ENCODE peak calls at places on chromosomes 6 and 20, in ten cellular contexts. Y, O, V, N, G, E, P, U, J and B are unnamed samples. For H3K4me1 and H3K27me3, the result is how much of the 10 kb centered on the place peaks cover.

GRCh38 chr20:56924976-56925695 is 296.0 kb downstream of the TFAP2C start:
- DNase-seq in O (no peak), V (peak), N (no peak), P (no peak), G (no peak), E (no peak), J (no peak), U (no peak), Y (no peak), B (no peak)

GRCh38 chr20:47985092-47985850 is 200.0 kb upstream of the SULF2 start:
- DNase-seq in J (no peak), Y (no peak), U (no peak), O (peak), V (no peak), N (no peak), G (no peak), E (no peak), P (no peak), B (no peak)

GRCh38 chr6:130020106-130020851 is 1.9 kb downstream of the L3MBTL3 start:
- DNase-seq in V (peak), O (peak), N (peak), G (peak), E (peak), Y (peak), U (peak), P (peak), J (no peak), B (peak)

GRCh38 chr6:131156411-131156810 is 21.1 kb downstream of the AKAP7 start:
- DNase-seq in V (no peak), N (no peak), P (no peak), O (no peak), Y (no peak), J (no peak), G (no peak), E (no peak), U (no peak), B (no peak)

GRCh38 chr6:37625591-37626374 is 71.9 kb downstream of the MDGA1 start:
- DNase-seq in N (no peak), E (no peak), P (no peak), V (no peak), O (no peak), J (no peak), G (no peak), U (no peak), Y (no peak), B (no peak)

GRCh38 chr6:119814609-119815400 is 465.2 kb upstream of the MAN1A1 start:
- DNase-seq in J (no peak), P (no peak), O (no peak), G (no peak), N (no peak), Y (no peak), V (no peak), E (no peak), U (no peak), B (no peak)

GRCh38 chr6:2448826-2449571 is 203.6 kb upstream of the GMDS start:
- DNase-seq in O (peak), N (peak), P (no peak), G (no peak), Y (peak), U (no peak), J (peak), V (peak), E (no peak), B (peak)

GRCh38 chr6:21371676-21372161 is 221.8 kb upstream of the SOX4 start:
- DNase-seq in G (no peak), U (no peak), J (no peak), O (no peak), E (no peak), Y (no peak), P (no peak), V (no peak), N (no peak), B (peak)

GRCh38 chr20:16942702-16943101 is 194.5 kb downstream of the OTOR start:
- DNase-seq in E (no peak), Y (no peak), J (no peak), P (no peak), G (no peak), O (no peak), U (no peak), V (no peak), N (no peak), B (no peak)

GRCh38 chr20:36784900-36785299 is 11.3 kb upstream of the DSN1 start:
- DNase-seq in O (peak), E (no peak), N (peak), P (no peak), G (peak), V (no peak), U (no peak), Y (peak), J (no peak), B (no peak)

GRCh38 chr6:102407886-102408741 is 1014.6 kb downstream of the GRIK2 start:
- DNase-seq in O (no peak), J (no peak), V (no peak), Y (no peak), G (no peak), U (no peak), N (no peak), P (no peak), E (no peak), B (no peak)

GRCh38 chr6:141483561-141484061 is 649.1 kb upstream of the GJE1 start:
- DNase-seq in O (peak), J (peak), G (no peak), P (no peak), V (peak), Y (peak), U (no peak), E (peak), N (no peak), B (peak)

GRCh38 chr6:72748759-72749158 is 126.9 kb downstream of the KCNQ5 start:
- DNase-seq in E (no peak), P (no peak), J (no peak), G (no peak), N (no peak), V (no peak), U (no peak), O (no peak), Y (no peak), B (no peak)

GRCh38 chr20:59005523-59006166 is 1.4 kb downstream of the CTSZ start:
- DNase-seq in U (no peak), G (no peak), O (no peak), N (no peak), E (no peak), J (no peak), V (no peak), P (no peak), Y (no peak), B (no peak)

GRCh38 chr20:37385659-37386504 is 39.9 kb downstream of the SRC start:
- DNase-seq in V (no peak), J (no peak), P (no peak), N (no peak), G (peak), O (peak), U (no peak), E (no peak), Y (peak), B (no peak)

GRCh38 chr20:11350126-11351005 is 567.3 kb upstream of the BTBD3 start:
- DNase-seq in N (peak), O (no peak), Y (peak), P (no peak), J (no peak), E (no peak), G (peak), U (no peak), V (no peak), B (no peak)

GRCh38 chr6:129749749-129750120 is 39.8 kb upstream of the ARHGAP18 start:
- DNase-seq in G (no peak), V (no peak), U (no peak), N (peak), E (no peak), P (no peak), J (no peak), O (no peak), Y (no peak), B (peak)

GRCh38 chr6:147033267-147033666 is 170.9 kb upstream of the STXBP5 start:
- DNase-seq in P (no peak), V (no peak), Y (no peak), U (no peak), J (no peak), O (no peak), E (no peak), G (no peak), N (no peak), B (no peak)

GRCh38 chr6:52543262-52543661 is 33.6 kb downstream of the TRAM2 start:
- DNase-seq in E (no peak), Y (no peak), P (no peak), U (no peak), V (no peak), G (no peak), N (no peak), O (no peak), J (no peak), B (no peak)

GRCh38 chr6:137089305-137089704 is 44.5 kb upstream of the IL20RA start:
- DNase-seq in U (no peak), J (no peak), N (no peak), E (no peak), G (no peak), Y (no peak), P (no peak), V (peak), O (no peak), B (peak)

GRCh38 chr6:154738561-154738961 is 5.3 kb downstream of the SCAF8 start:
- DNase-seq in U (no peak), N (no peak), J (no peak), G (no peak), O (no peak), Y (no peak), P (no peak), E (no peak), V (no peak), B (no peak)

GRCh38 chr6:13924146-13924948 is 405 bp upstream of the RNF182 start:
- DNase-seq in J (no peak), V (no peak), G (peak), Y (no peak), E (peak), U (peak), N (no peak), P (peak), O (peak), B (no peak)

GRCh38 chr20:63693079-63693974 is 3.1 kb upstream of the TNFRSF6B start:
- DNase-seq in Y (no peak), G (no peak), N (no peak), O (peak), P (no peak), U (no peak), E (no peak), V (no peak), J (no peak), B (no peak)

GRCh38 chr20:11726021-11726420 is 191.7 kb upstream of the BTBD3 start:
- DNase-seq in U (no peak), J (no peak), G (no peak), O (no peak), V (no peak), P (no peak), N (no peak), E (no peak), Y (no peak), B (no peak)

DNA sequence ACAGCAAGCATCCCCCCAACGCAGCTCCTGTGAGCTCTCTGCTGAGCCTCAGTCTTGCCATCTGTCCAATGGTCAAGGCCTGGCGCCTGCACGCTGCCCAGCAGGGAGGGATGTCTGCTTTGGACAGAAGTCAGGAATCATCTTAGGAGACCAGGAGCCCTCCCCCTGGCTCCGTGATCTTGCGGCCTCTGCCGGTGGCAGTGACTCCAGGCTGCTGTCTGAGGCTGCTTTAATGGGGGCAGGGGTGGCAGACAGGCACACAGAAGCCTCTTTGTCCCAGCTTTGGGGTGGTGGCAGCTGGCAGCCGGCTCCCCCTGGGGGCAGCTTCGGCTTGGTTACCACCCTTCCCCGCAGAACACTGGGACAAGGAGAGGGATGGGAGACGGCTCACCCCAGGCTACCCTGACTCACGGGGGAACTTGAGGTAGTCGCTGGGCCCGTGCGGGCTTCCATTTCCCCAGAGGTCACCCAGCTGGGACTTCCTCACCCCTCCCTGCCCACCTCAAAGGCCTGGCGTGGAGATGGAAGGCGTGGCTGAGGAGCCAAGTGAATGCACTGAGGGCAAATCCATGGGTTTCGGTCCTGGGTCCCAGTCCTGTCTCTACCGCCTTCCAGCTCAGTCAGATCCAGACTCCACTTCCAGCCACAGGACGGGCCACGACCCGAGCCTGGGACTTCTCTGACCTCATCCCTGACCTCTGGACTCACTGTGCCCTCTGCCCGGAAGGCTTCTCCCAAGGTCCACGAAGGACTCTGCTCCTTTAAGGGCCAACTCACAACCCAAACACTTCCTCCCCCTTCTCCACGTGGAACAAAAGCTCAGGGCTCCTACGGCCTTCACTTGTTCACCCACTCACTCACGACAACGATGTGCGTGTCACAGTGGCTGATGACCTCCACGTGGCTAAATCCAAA is 14.8 kb downstream of the PEDS1 start:
- DNase-seq in G (no peak), Y (no peak), O (peak), U (no peak), V (no peak), E (no peak), J (no peak), N (no peak), P (no peak), B (peak)
- H3K27ac ChIP-seq in G (peak), Y (peak), O (peak), U (peak), V (peak), E (no peak), J (peak), N (peak), P (peak), B (peak)

DNA sequence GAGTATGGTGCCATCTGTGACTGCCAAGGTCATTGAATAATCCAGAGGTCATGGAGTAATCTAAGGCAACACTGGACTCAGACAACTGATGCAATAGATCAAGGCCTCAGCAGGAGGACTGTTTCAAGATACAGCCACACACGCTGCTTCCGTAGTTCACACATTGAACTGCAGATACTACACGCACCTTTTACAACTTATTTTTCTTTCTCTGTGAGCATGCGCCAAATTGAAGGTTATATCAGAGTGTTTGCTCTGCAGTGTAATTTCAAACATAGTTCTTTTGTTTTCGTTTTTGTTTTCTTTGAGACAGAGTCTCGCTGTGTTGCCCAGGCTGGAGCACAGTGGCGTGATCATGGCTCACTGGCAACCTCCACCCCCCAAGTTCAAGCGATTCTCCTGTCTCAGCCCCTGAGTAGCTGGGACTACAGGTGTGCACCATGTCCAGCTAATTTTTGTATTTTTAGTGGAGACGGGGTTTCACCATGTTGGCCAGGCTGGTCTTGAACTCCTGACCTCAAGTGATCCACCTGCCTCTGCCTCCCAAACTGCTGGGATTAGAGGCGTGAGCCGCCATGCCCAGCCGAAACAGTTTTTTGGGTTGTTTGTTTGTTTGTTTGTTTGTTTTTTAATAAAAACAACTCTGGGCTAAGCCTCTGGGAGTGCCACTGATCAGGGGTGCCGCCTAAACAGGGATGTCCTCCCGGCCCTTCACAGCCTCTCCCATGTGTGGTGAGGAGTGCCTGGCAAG is 96.6 kb upstream of the NAA20 start:
- DNase-seq in Y (no peak), G (no peak), U (no peak), O (peak), P (no peak), N (no peak), E (no peak), V (no peak), J (no peak), B (no peak)
- H3K4me1 ChIP-seq in Y (under half), G (under half), U (under half), O (under half), P (under half), N (half or more), E (under half), V (under half), J (under half), B (under half)

GRCh38 chr20:717817-718216 is 42.2 kb upstream of the SCRT2 start:
- DNase-seq in P (no peak), O (no peak), E (no peak), J (no peak), G (no peak), U (no peak), N (no peak), Y (no peak), V (no peak), B (no peak)

GRCh38 chr20:721876-722275 is 46.3 kb upstream of the SCRT2 start:
- DNase-seq in V (no peak), J (no peak), E (no peak), P (no peak), O (no peak), U (no peak), Y (no peak), N (no peak), G (no peak), B (no peak)

GRCh38 chr20:719068-719467 is 43.5 kb upstream of the SCRT2 start:
- DNase-seq in J (no peak), Y (no peak), E (no peak), U (no peak), O (no peak), G (no peak), V (no peak), N (no peak), P (no peak), B (no peak)

GRCh38 chr20:717271-717670 is 41.7 kb upstream of the SCRT2 start:
- DNase-seq in G (no peak), V (no peak), P (no peak), J (no peak), O (no peak), U (no peak), Y (no peak), E (no peak), N (no peak), B (no peak)

GRCh38 chr20:719816-720215 is 44.2 kb upstream of the SCRT2 start:
- DNase-seq in N (no peak), U (no peak), P (no peak), E (no peak), J (no peak), V (no peak), O (no peak), Y (no peak), G (no peak), B (no peak)
- H3K27me3 ChIP-seq in N (under half), U (half or more), P (under half), E (under half), J (under half), V (under half), O (under half), Y (under half), G (under half), B (under half)

GRCh38 chr20:8642247-8642646 is 426.6 kb upstream of the PLCB4 start:
- DNase-seq in Y (no peak), V (no peak), P (no peak), N (no peak), U (no peak), O (no peak), E (no peak), J (no peak), G (no peak), B (no peak)

GRCh38 chr20:8652396-8652795 is 416.5 kb upstream of the PLCB4 start:
- DNase-seq in E (no peak), V (no peak), P (no peak), J (no peak), Y (no peak), O (no peak), U (no peak), N (no peak), G (no peak), B (no peak)

GRCh38 chr20:8646026-8646425 is 422.9 kb upstream of the PLCB4 start:
- DNase-seq in Y (no peak), J (no peak), U (no peak), V (no peak), P (no peak), E (no peak), G (no peak), N (no peak), O (no peak), B (no peak)

GRCh38 chr20:8646716-8647115 is 422.2 kb upstream of the PLCB4 start:
- DNase-seq in Y (no peak), E (no peak), V (no peak), N (no peak), J (no peak), P (no peak), O (no peak), G (no peak), U (no peak), B (no peak)

DNA sequence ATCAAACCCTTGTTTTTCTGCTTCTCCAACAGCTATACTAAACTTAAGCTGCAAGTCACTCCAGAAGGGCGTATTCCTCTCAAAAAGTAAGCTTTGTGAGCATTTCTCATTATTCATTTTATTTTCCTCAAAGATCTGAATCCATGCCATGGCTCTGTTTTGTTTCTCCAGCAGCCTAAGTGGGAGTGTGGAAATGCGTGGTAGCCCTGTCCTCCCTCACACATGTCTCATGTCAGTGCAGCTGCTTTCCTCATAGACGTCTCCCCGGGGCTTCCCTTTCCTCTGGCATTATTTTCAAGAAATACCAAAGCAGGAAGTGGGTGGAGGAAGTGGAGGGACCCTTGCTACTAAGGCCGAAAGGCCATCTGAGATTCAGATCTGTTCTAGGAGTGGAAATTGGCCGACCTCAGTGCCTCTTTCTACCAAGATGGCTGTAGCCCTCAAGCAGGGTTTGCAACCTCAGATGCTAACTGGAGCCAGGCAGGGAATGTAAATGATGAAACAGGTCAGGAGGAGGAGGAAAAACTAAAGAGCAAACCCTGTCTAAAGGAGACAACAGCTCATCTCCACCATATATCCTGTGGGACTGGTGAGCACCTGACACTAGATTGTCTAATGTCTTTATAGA is 420.9 kb upstream of the PLCB4 start:
- DNase-seq in U (no peak), O (no peak), E (no peak), N (no peak), Y (no peak), J (no peak), P (no peak), V (peak), G (peak), B (no peak)
- H3K27ac ChIP-seq in U (no peak), O (no peak), E (no peak), N (no peak), Y (no peak), J (no peak), P (peak), V (no peak), G (peak), B (no peak)

GRCh38 chr20:10077081-10077471 is 42.3 kb downstream of the ANKEF1 start:
- DNase-seq in U (no peak), P (no peak), G (no peak), N (no peak), O (no peak), Y (no peak), V (peak), E (no peak), J (no peak), B (no peak)
- H3K4me1 ChIP-seq in U (under half), P (under half), G (under half), N (under half), O (under half), Y (under half), V (under half), E (under half), J (under half), B (under half)

DNA sequence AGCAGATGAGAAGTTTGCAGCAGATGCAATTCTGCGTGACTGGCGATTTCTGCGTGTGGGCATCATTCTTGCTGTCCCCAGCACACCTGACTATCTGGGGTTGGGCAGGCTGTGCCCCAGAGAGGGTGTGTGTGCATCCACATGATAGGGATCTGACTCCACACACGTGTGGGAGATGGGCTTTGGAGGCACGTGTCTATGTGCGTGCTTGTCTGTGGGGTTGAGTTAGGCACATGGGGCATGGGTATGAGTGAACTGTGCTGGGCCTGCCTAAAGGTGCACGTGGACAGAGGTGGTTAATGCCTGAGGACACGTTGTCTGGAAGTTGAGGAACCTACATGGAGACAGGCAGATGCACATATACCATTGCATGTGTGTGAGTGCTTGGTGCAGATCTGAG is 50.3 kb downstream of the CD40 start:
- DNase-seq in N (no peak), U (no peak), J (no peak), P (no peak), E (no peak), G (no peak), V (no peak), Y (no peak), O (no peak), B (no peak)
- H3K27me3 ChIP-seq in N (under half), U (half or more), J (under half), P (under half), E (under half), G (under half), V (under half), Y (under half), O (under half), B (under half)

GRCh38 chr20:10219452-10219791 is 792 bp downstream of the SNAP25 start:
- DNase-seq in U (peak), N (peak), V (peak), G (peak), E (peak), P (peak), J (no peak), Y (peak), O (peak), B (peak)
- H3K27ac ChIP-seq in U (no peak), N (no peak), V (no peak), G (peak), E (no peak), P (no peak), J (no peak), Y (peak), O (no peak), B (no peak)